ENCODE peak calls at places on chromosomes 1 and 21, in nine cellular contexts. J, Z, P, M, C, B, H, K and V are unnamed samples.

GRCh38 chr1:85734961-85735360 is 26.7 kb upstream of the ZNHIT6 start:
- DNase-seq in J (no peak), Z (no peak), P (no peak), M (no peak), C (no peak), B (no peak), H (no peak), K (no peak), V (no peak)

GRCh38 chr1:191969287-191969686 is 189.0 kb upstream of the RGS18 start:
- DNase-seq in J (no peak), Z (no peak), P (no peak), M (no peak), C (no peak), B (no peak), H (no peak), K (no peak), V (no peak)

GRCh38 chr1:115170972-115171392 is 81.7 kb upstream of the TSPAN2 start:
- DNase-seq in J (no peak), Z (no peak), P (no peak), M (no peak), C (no peak), B (no peak), H (no peak), K (no peak), V (no peak)

GRCh38 chr21:15659768-15660423 is 69.9 kb upstream of the USP25 start:
- DNase-seq in J (no peak), Z (no peak), P (no peak), M (no peak), C (no peak), B (no peak), H (peak), K (no peak), V (no peak)

GRCh38 chr1:14939527-14940284 is 213.8 kb upstream of the TMEM51 start:
- DNase-seq in J (no peak), Z (no peak), P (no peak), M (no peak), C (peak), B (no peak), H (no peak), K (no peak), V (no peak)

GRCh38 chr1:209989525-209989924 is 51.5 kb downstream of the SYT14 start:
- DNase-seq in J (no peak), Z (no peak), P (no peak), M (no peak), C (peak), B (no peak), H (peak), K (no peak), V (no peak)

GRCh38 chr1:101748077-101748476 is 248.6 kb downstream of the OLFM3 start:
- DNase-seq in J (no peak), Z (no peak), P (no peak), M (no peak), C (no peak), B (no peak), H (no peak), K (no peak), V (no peak)

GRCh38 chr1:145977486-145978476 is 13.3 kb downstream of the POLR3GL start:
- DNase-seq in J (peak), Z (peak), P (peak), M (peak), C (peak), B (peak), H (peak), K (peak), V (peak)

GRCh38 chr1:6657138-6657537 is 32.5 kb downstream of the THAP3 start:
- DNase-seq in J (no peak), Z (no peak), P (no peak), M (no peak), C (no peak), B (no peak), H (no peak), K (no peak), V (no peak)

GRCh38 chr1:214471458-214471857 is 79.9 kb downstream of the PTPN14 start:
- DNase-seq in J (no peak), Z (no peak), P (no peak), M (no peak), C (no peak), B (no peak), H (no peak), K (no peak), V (no peak)

GRCh38 chr1:44380666-44381177 is 24.3 kb upstream of the RNF220 start:
- DNase-seq in J (no peak), Z (no peak), P (no peak), M (no peak), C (no peak), B (no peak), H (no peak), K (no peak), V (no peak)

GRCh38 chr1:222867316-222867715 is 52.5 kb downstream of the DISP1 start:
- DNase-seq in J (no peak), Z (no peak), P (no peak), M (no peak), C (no peak), B (no peak), H (no peak), K (no peak), V (no peak)

GRCh38 chr1:168688679-168689657 is 40.0 kb downstream of the DPT start:
- DNase-seq in J (no peak), Z (no peak), P (no peak), M (no peak), C (no peak), B (no peak), H (no peak), K (no peak), V (no peak)

GRCh38 chr1:51969038-51969705 is 21.3 kb downstream of the RAB3B start:
- DNase-seq in J (no peak), Z (no peak), P (no peak), M (no peak), C (peak), B (no peak), H (peak), K (no peak), V (no peak)

GRCh38 chr21:33490991-33491372 is 534 bp downstream of the DNAJC28 start:
- DNase-seq in J (no peak), Z (no peak), P (no peak), M (no peak), C (no peak), B (no peak), H (no peak), K (no peak), V (no peak)

GRCh38 chr1:35210306-35211112 is 17.6 kb upstream of the SFPQ start:
- DNase-seq in J (no peak), Z (peak), P (no peak), M (no peak), C (no peak), B (no peak), H (no peak), K (no peak), V (no peak)

GRCh38 chr1:22287946-22288520 is 145.1 kb upstream of the WNT4 start:
- DNase-seq in J (no peak), Z (no peak), P (no peak), M (no peak), C (no peak), B (no peak), H (no peak), K (no peak), V (peak)

GRCh38 chr1:119829636-119830035 is 18.4 kb upstream of the REG4 start:
- DNase-seq in J (no peak), Z (no peak), P (no peak), M (no peak), C (no peak), B (no peak), H (no peak), K (no peak), V (no peak)

GRCh38 chr1:116694524-116694923 is 27.0 kb upstream of the IGSF3 start:
- DNase-seq in J (no peak), Z (no peak), P (no peak), M (no peak), C (no peak), B (no peak), H (no peak), K (no peak), V (no peak)

GRCh38 chr1:168512864-168513595 is 30.8 kb downstream of the XCL2 start:
- DNase-seq in J (peak), Z (no peak), P (no peak), M (no peak), C (no peak), B (no peak), H (no peak), K (no peak), V (no peak)

GRCh38 chr1:160411231-160411630 is 10.9 kb downstream of the VANGL2 start:
- DNase-seq in J (no peak), Z (no peak), P (no peak), M (no peak), C (no peak), B (no peak), H (no peak), K (no peak), V (no peak)

GRCh38 chr1:6962390-6962955 is 177.2 kb downstream of the CAMTA1 start:
- DNase-seq in J (no peak), Z (peak), P (no peak), M (peak), C (no peak), B (no peak), H (peak), K (no peak), V (no peak)

GRCh38 chr1:207007352-207008033 is 25.1 kb downstream of the C1orf116 start:
- DNase-seq in J (no peak), Z (no peak), P (peak), M (no peak), C (peak), B (no peak), H (peak), K (no peak), V (no peak)

GRCh38 chr21:45127937-45128336 is 53.6 kb downstream of the ADARB1 start:
- DNase-seq in J (no peak), Z (no peak), P (no peak), M (no peak), C (no peak), B (no peak), H (no peak), K (no peak), V (no peak)

GRCh38 chr1:228899421-228899956 is 164.2 kb downstream of the RHOU start:
- DNase-seq in J (no peak), Z (no peak), P (no peak), M (no peak), C (no peak), B (no peak), H (no peak), K (no peak), V (no peak)

GRCh38 chr1:112230232-112230631 is 165.8 kb upstream of the CTTNBP2NL start:
- DNase-seq in J (no peak), Z (no peak), P (no peak), M (no peak), C (no peak), B (no peak), H (no peak), K (no peak), V (no peak)

GRCh38 chr1:32759997-32760623 is 57.0 kb downstream of the YARS1 start:
- DNase-seq in J (no peak), Z (no peak), P (peak), M (no peak), C (peak), B (no peak), H (peak), K (no peak), V (peak)

GRCh38 chr1:57013522-57013921 is 47.7 kb upstream of the C8B start:
- DNase-seq in J (no peak), Z (no peak), P (no peak), M (no peak), C (no peak), B (no peak), H (no peak), K (no peak), V (no peak)

GRCh38 chr1:6859415-6860343 is 74.4 kb downstream of the CAMTA1 start:
- DNase-seq in J (no peak), Z (no peak), P (no peak), M (no peak), C (peak), B (no peak), H (no peak), K (no peak), V (no peak)

GRCh38 chr1:182213163-182213562 is 151.7 kb upstream of the ZNF648 start:
- DNase-seq in J (no peak), Z (no peak), P (no peak), M (no peak), C (no peak), B (no peak), H (no peak), K (no peak), V (no peak)

GRCh38 chr1:198106007-198106406 is 50.8 kb upstream of the NEK7 start:
- DNase-seq in J (no peak), Z (no peak), P (no peak), M (no peak), C (no peak), B (no peak), H (no peak), K (no peak), V (no peak)

GRCh38 chr1:16984717-16985116 is 4.3 kb upstream of the MFAP2 start:
- DNase-seq in J (no peak), Z (peak), P (peak), M (no peak), C (peak), B (no peak), H (no peak), K (no peak), V (no peak)

GRCh38 chr1:53693773-53694717 is 44.9 kb downstream of the GLIS1 start:
- DNase-seq in J (no peak), Z (no peak), P (no peak), M (no peak), C (peak), B (no peak), H (no peak), K (no peak), V (no peak)

GRCh38 chr21:45091540-45092322 is 17.4 kb downstream of the ADARB1 start:
- DNase-seq in J (no peak), Z (no peak), P (no peak), M (no peak), C (peak), B (no peak), H (no peak), K (no peak), V (no peak)

GRCh38 chr1:55277377-55278130 is 62.4 kb upstream of the USP24 start:
- DNase-seq in J (peak), Z (peak), P (peak), M (peak), C (peak), B (peak), H (peak), K (peak), V (no peak)

GRCh38 chr1:230681599-230681998 is 32.3 kb downstream of the AGT start:
- DNase-seq in J (no peak), Z (no peak), P (no peak), M (no peak), C (peak), B (no peak), H (no peak), K (no peak), V (no peak)

GRCh38 chr1:61184035-61184713 is 101.8 kb downstream of the NFIA start:
- DNase-seq in J (no peak), Z (peak), P (peak), M (no peak), C (peak), B (no peak), H (peak), K (no peak), V (peak)

GRCh38 chr1:33015216-33015615 is 21.5 kb downstream of the AK2 start:
- DNase-seq in J (no peak), Z (no peak), P (no peak), M (no peak), C (no peak), B (no peak), H (no peak), K (no peak), V (no peak)